ENCODE peak calls at places on chromosomes 1 and 21, in nine cellular contexts. E is PC-9; L is esophagus squamous epithelium; K is tibial artery; C is PC-3; I is lower leg skin; F is stomach; O is GM12865; B is CD8-positive, alpha-beta T cell. Y is an unnamed sample.

GRCh38 chr21:46633561-46633960 is 1.9 kb upstream of the PRMT2 start:
- DNase-seq in E (no peak), B (no peak), I (no peak), O (no peak), C (no peak), F (no peak), L (no peak), K (no peak), Y (no peak)

GRCh38 chr1:173554089-173554488 is 48.8 kb downstream of the SLC9C2 start:
- DNase-seq in E (no peak), B (no peak), F (no peak), I (no peak), L (no peak), C (peak; percentile 59), O (no peak), K (no peak), Y (no peak)

GRCh38 chr21:38478782-38479181 is 19.5 kb downstream of the ERG start:
- DNase-seq in O (no peak), E (no peak), K (no peak), C (no peak), F (no peak), L (no peak), B (no peak), I (no peak), Y (peak; percentile 67)

GRCh38 chr1:95013948-95014574 is 58.7 kb downstream of the ALG14 start:
- DNase-seq in C (peak; percentile 18), B (no peak), K (no peak), I (no peak), E (no peak), O (no peak), F (no peak), L (no peak), Y (no peak)

GRCh38 chr1:159222075-159222865 is 17.6 kb downstream of the ACKR1 start:
- DNase-seq in L (no peak), F (no peak), E (no peak), B (no peak), C (peak; percentile 56), I (no peak), O (no peak), K (no peak), Y (no peak)

GRCh38 chr1:59063501-59063900 is 233.4 kb upstream of the FGGY start:
- DNase-seq in L (no peak), C (no peak), F (no peak), B (no peak), I (no peak), E (no peak), O (no peak), K (no peak), Y (no peak)

GRCh38 chr1:201020040-201020591 is 3.4 kb downstream of the KIF21B start:
- DNase-seq in C (no peak), B (no peak), K (no peak), I (no peak), E (no peak), L (no peak), O (peak; percentile 59), F (no peak), Y (peak; percentile 81)

GRCh38 chr1:214496126-214496525 is 55.3 kb downstream of the PTPN14 start:
- DNase-seq in K (no peak), C (no peak), I (no peak), B (no peak), F (no peak), E (peak; percentile 48), L (no peak), O (no peak), Y (no peak)

GRCh38 chr1:48761411-48761810 is 15.3 kb downstream of the BEND5 start:
- DNase-seq in L (no peak), E (no peak), F (no peak), C (peak; percentile 46), I (no peak), K (no peak), B (no peak), O (no peak), Y (no peak)

GRCh38 chr1:100719490-100719889 is at the start of gene VCAM1:
- DNase-seq in C (no peak), O (peak; percentile 58), E (no peak), L (no peak), B (no peak), F (no peak), I (no peak), K (no peak), Y (no peak)

GRCh38 chr1:208174736-208175507 is 69.3 kb downstream of the PLXNA2 start:
- DNase-seq in F (no peak), B (no peak), E (no peak), I (no peak), O (no peak), K (no peak), C (no peak), L (no peak), Y (no peak)

GRCh38 chr1:228226956-228227791 is 19.3 kb downstream of the OBSCN start:
- DNase-seq in K (no peak), F (no peak), B (no peak), C (peak; percentile 19), E (no peak), L (no peak), I (peak; percentile 68), O (no peak), Y (peak; percentile 42)

GRCh38 chr1:39142394-39143060 is 62.0 kb upstream of the MACF1 start:
- DNase-seq in L (no peak), I (peak; percentile 85), E (peak; percentile 91), F (peak; percentile 51), K (no peak), C (peak; percentile 93), B (no peak), O (no peak), Y (peak; percentile 87)

GRCh38 chr1:177069489-177069888 is 95.0 kb downstream of the ASTN1 start:
- DNase-seq in L (no peak), F (no peak), E (no peak), I (no peak), C (no peak), B (no peak), K (no peak), O (no peak), Y (no peak)

GRCh38 chr21:46128983-46129571 is 26.3 kb downstream of the FTCD start:
- DNase-seq in B (no peak), K (peak; percentile 69), O (no peak), E (no peak), F (no peak), C (no peak), L (no peak), I (peak; percentile 84), Y (no peak)

GRCh38 chr1:2073382-2074230 is 23.4 kb downstream of the PRKCZ start:
- DNase-seq in E (no peak), L (no peak), C (no peak), K (no peak), F (no peak), B (no peak), O (no peak), I (no peak), Y (no peak)

GRCh38 chr1:63548303-63548702 is 25.0 kb downstream of the EFCAB7 start:
- DNase-seq in K (no peak), O (no peak), L (no peak), B (no peak), F (no peak), I (no peak), E (no peak), C (no peak), Y (no peak)

GRCh38 chr1:168823988-168824387 is 95.0 kb upstream of the DPT start:
- DNase-seq in C (no peak), B (no peak), O (no peak), I (no peak), E (no peak), K (no peak), F (no peak), L (no peak), Y (no peak)

GRCh38 chr1:35857830-35858229 is 25.2 kb upstream of the AGO1 start:
- DNase-seq in C (peak; percentile 45), B (no peak), F (no peak), I (no peak), O (peak; percentile 31), E (no peak), K (no peak), L (no peak), Y (peak; percentile 18)
- TF ChIP-seq CTCF in C (peak; percentile 58), B (no peak), F (no peak), I (no peak), O (no peak), E (peak; percentile 48), K (no peak), L (no peak), Y (no peak)

GRCh38 chr1:37449936-37450335 is 24.4 kb upstream of the ZC3H12A start:
- DNase-seq in O (no peak), I (no peak), K (no peak), F (no peak), C (no peak), E (no peak), B (no peak), L (no peak), Y (no peak)

GRCh38 chr1:37456614-37457013 is 17.8 kb upstream of the ZC3H12A start:
- DNase-seq in O (no peak), K (no peak), B (no peak), C (no peak), F (no peak), L (no peak), E (no peak), I (no peak), Y (no peak)

GRCh38 chr1:37452416-37452815 is 22.0 kb upstream of the ZC3H12A start:
- DNase-seq in F (no peak), O (no peak), C (no peak), E (no peak), I (no peak), K (no peak), L (no peak), B (no peak), Y (no peak)

GRCh38 chr1:37455516-37455915 is 18.9 kb upstream of the ZC3H12A start:
- DNase-seq in L (no peak), B (no peak), E (no peak), I (no peak), K (no peak), F (no peak), C (no peak), O (no peak), Y (no peak)

GRCh38 chr1:37453647-37454046 is 20.7 kb upstream of the ZC3H12A start:
- DNase-seq in E (no peak), C (no peak), B (no peak), K (no peak), O (no peak), L (no peak), I (no peak), F (no peak), Y (no peak)
- TF ChIP-seq CTCF in E (no peak), C (no peak), B (no peak), K (no peak), O (no peak), L (no peak), I (no peak), F (no peak), Y (no peak)

GRCh38 chr1:167599839-167600581 is 30.0 kb upstream of the RCSD1 start:
- DNase-seq in K (no peak), F (no peak), E (peak; percentile 23), B (peak; percentile 60), C (peak; percentile 58), O (peak; percentile 80), L (no peak), I (peak; percentile 83), Y (peak; percentile 75)
- TF ChIP-seq CTCF in K (peak; percentile 57), F (no peak), E (peak; percentile 33), B (peak; percentile 71), C (peak; percentile 82), O (peak; percentile 53), L (peak; percentile 73), I (no peak), Y (peak; percentile 73)

DNA sequence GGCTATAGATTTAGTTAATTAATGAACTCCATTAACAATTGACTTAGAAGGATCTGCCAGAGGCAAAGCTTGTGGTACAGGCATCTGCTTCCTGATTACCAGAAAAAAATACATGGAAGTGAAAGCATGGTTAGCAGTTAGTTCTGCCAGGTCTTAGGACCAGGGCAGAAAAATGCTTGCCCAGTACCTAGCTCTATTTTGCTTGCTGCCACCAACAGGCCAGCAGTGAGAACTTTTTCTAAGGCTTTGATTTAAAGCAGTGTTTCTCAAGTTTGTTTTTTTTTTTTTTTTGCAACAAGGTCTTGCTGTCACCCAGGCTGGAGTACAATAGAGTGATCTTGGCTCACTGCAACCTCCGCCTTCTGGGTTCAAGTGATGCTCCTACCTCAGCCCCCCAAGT is 16.4 kb upstream of the MTF1 start:
- DNase-seq in K (no peak), L (no peak), E (no peak), I (no peak), F (no peak), O (no peak), B (no peak), C (peak; percentile 42), Y (peak; percentile 38)
- TF ChIP-seq CTCF in K (no peak), L (peak; percentile 33), E (peak; percentile 56), I (no peak), F (no peak), O (no peak), B (no peak), C (peak; percentile 52), Y (peak; percentile 36)